ENCODE peak calls at places on chromosome 16, in six cellular contexts. One of them, this sample, is unnamed. For H3K36me3 and H3K9me3, the result is how much of the 10 kb centered on the place peaks cover.

GRCh38 chr16:49116873-49117272 is 164.8 kb downstream of the CBLN1 start:
- DNase-seq in CD4-positive, CD25-positive, alpha-beta regulatory T cell: no peak
- DNase-seq in effector memory CD4-positive, alpha-beta T cell: no peak
- DNase-seq in ovary: no peak
- DNase-seq in sigmoid colon: no peak
- DNase-seq in MM.1S: no peak
- DNase-seq in this sample: no peak

GRCh38 chr16:55711959-55712876 is 56.4 kb downstream of the SLC6A2 start:
- DNase-seq in CD4-positive, CD25-positive, alpha-beta regulatory T cell: peak
- DNase-seq in effector memory CD4-positive, alpha-beta T cell: peak
- DNase-seq in ovary: peak
- DNase-seq in sigmoid colon: peak
- DNase-seq in MM.1S: peak
- DNase-seq in this sample: peak

GRCh38 chr16:83666449-83666848 is 141.3 kb upstream of the HSBP1 start:
- DNase-seq in CD4-positive, CD25-positive, alpha-beta regulatory T cell: no peak
- DNase-seq in effector memory CD4-positive, alpha-beta T cell: no peak
- DNase-seq in ovary: no peak
- DNase-seq in sigmoid colon: no peak
- DNase-seq in MM.1S: no peak
- DNase-seq in this sample: no peak

GRCh38 chr16:27097671-27098275 is 31.0 kb downstream of the C16orf82 start:
- DNase-seq in CD4-positive, CD25-positive, alpha-beta regulatory T cell: no peak
- DNase-seq in effector memory CD4-positive, alpha-beta T cell: no peak
- DNase-seq in ovary: no peak
- DNase-seq in sigmoid colon: no peak
- DNase-seq in MM.1S: no peak
- DNase-seq in this sample: no peak

GRCh38 chr16:68452176-68452575 is 3.9 kb upstream of the SMPD3 start:
- DNase-seq in CD4-positive, CD25-positive, alpha-beta regulatory T cell: no peak
- DNase-seq in effector memory CD4-positive, alpha-beta T cell: no peak
- DNase-seq in ovary: no peak
- DNase-seq in sigmoid colon: no peak
- DNase-seq in MM.1S: no peak
- DNase-seq in this sample: no peak

GRCh38 chr16:69131167-69131748 is 1.1 kb downstream of the CHTF8 start:
- DNase-seq in CD4-positive, CD25-positive, alpha-beta regulatory T cell: no peak
- DNase-seq in effector memory CD4-positive, alpha-beta T cell: no peak
- DNase-seq in ovary: no peak
- DNase-seq in sigmoid colon: no peak
- DNase-seq in MM.1S: no peak
- DNase-seq in this sample: no peak

GRCh38 chr16:88570691-88571092 is 489 bp downstream of the ZC3H18 start:
- DNase-seq in CD4-positive, CD25-positive, alpha-beta regulatory T cell: peak
- DNase-seq in effector memory CD4-positive, alpha-beta T cell: peak
- DNase-seq in ovary: no peak
- DNase-seq in sigmoid colon: no peak
- DNase-seq in MM.1S: peak
- DNase-seq in this sample: no peak

GRCh38 chr16:50742521-50743150 is 750 bp downstream of the CYLD start:
- DNase-seq in CD4-positive, CD25-positive, alpha-beta regulatory T cell: peak
- DNase-seq in effector memory CD4-positive, alpha-beta T cell: peak
- DNase-seq in ovary: peak
- DNase-seq in sigmoid colon: no peak
- DNase-seq in MM.1S: peak
- DNase-seq in this sample: peak

GRCh38 chr16:11109551-11109950 is 146.5 kb downstream of the SOCS1 start:
- DNase-seq in CD4-positive, CD25-positive, alpha-beta regulatory T cell: no peak
- DNase-seq in effector memory CD4-positive, alpha-beta T cell: no peak
- DNase-seq in ovary: no peak
- DNase-seq in sigmoid colon: no peak
- DNase-seq in MM.1S: no peak
- DNase-seq in this sample: no peak

GRCh38 chr16:56048425-56049100 is 142.7 kb upstream of the GNAO1 start:
- DNase-seq in CD4-positive, CD25-positive, alpha-beta regulatory T cell: no peak
- DNase-seq in effector memory CD4-positive, alpha-beta T cell: no peak
- DNase-seq in ovary: no peak
- DNase-seq in sigmoid colon: no peak
- DNase-seq in MM.1S: no peak
- DNase-seq in this sample: no peak

GRCh38 chr16:381788-382717 is at the start of gene PGAP6:
- DNase-seq in CD4-positive, CD25-positive, alpha-beta regulatory T cell: peak
- DNase-seq in effector memory CD4-positive, alpha-beta T cell: peak
- DNase-seq in ovary: peak
- DNase-seq in sigmoid colon: peak
- DNase-seq in MM.1S: peak
- DNase-seq in this sample: peak

GRCh38 chr16:87006789-87007745 is 310.1 kb downstream of the C16orf95 start:
- DNase-seq in CD4-positive, CD25-positive, alpha-beta regulatory T cell: no peak
- DNase-seq in effector memory CD4-positive, alpha-beta T cell: no peak
- DNase-seq in ovary: no peak
- DNase-seq in sigmoid colon: peak
- DNase-seq in MM.1S: no peak
- DNase-seq in this sample: no peak

GRCh38 chr16:88415381-88416323 is 32.9 kb downstream of the ZNF469 start:
- DNase-seq in CD4-positive, CD25-positive, alpha-beta regulatory T cell: no peak
- DNase-seq in effector memory CD4-positive, alpha-beta T cell: no peak
- DNase-seq in ovary: no peak
- DNase-seq in sigmoid colon: no peak
- DNase-seq in MM.1S: no peak
- DNase-seq in this sample: no peak

GRCh38 chr16:73142069-73142880 is 94.3 kb upstream of the ZFHX3 start:
- DNase-seq in CD4-positive, CD25-positive, alpha-beta regulatory T cell: no peak
- DNase-seq in effector memory CD4-positive, alpha-beta T cell: no peak
- DNase-seq in ovary: no peak
- DNase-seq in sigmoid colon: no peak
- DNase-seq in MM.1S: no peak
- DNase-seq in this sample: no peak

GRCh38 chr16:67546091-67546501 is 16.2 kb upstream of the CTCF start:
- DNase-seq in CD4-positive, CD25-positive, alpha-beta regulatory T cell: no peak
- DNase-seq in effector memory CD4-positive, alpha-beta T cell: no peak
- DNase-seq in ovary: no peak
- DNase-seq in sigmoid colon: no peak
- DNase-seq in MM.1S: no peak
- DNase-seq in this sample: no peak

GRCh38 chr16:64865037-64865696 is 256.7 kb downstream of the CDH11 start:
- DNase-seq in CD4-positive, CD25-positive, alpha-beta regulatory T cell: no peak
- DNase-seq in effector memory CD4-positive, alpha-beta T cell: no peak
- DNase-seq in ovary: no peak
- DNase-seq in sigmoid colon: no peak
- DNase-seq in MM.1S: no peak
- DNase-seq in this sample: no peak

GRCh38 chr16:84832488-84833141 is 12.8 kb downstream of the CRISPLD2 start:
- DNase-seq in CD4-positive, CD25-positive, alpha-beta regulatory T cell: no peak
- DNase-seq in effector memory CD4-positive, alpha-beta T cell: no peak
- DNase-seq in ovary: peak
- DNase-seq in sigmoid colon: peak
- DNase-seq in MM.1S: no peak
- DNase-seq in this sample: no peak

GRCh38 chr16:54493076-54493475 is 206.5 kb upstream of the IRX3 start:
- DNase-seq in CD4-positive, CD25-positive, alpha-beta regulatory T cell: no peak
- DNase-seq in effector memory CD4-positive, alpha-beta T cell: no peak
- DNase-seq in ovary: no peak
- DNase-seq in sigmoid colon: no peak
- DNase-seq in MM.1S: no peak
- DNase-seq in this sample: no peak

GRCh38 chr16:85420501-85421337 is 192.4 kb upstream of the GSE1 start:
- DNase-seq in CD4-positive, CD25-positive, alpha-beta regulatory T cell: peak
- DNase-seq in effector memory CD4-positive, alpha-beta T cell: peak
- DNase-seq in ovary: peak
- DNase-seq in sigmoid colon: peak
- DNase-seq in MM.1S: peak
- DNase-seq in this sample: peak

GRCh38 chr16:50444546-50444945 is 75.8 kb upstream of the BRD7 start:
- DNase-seq in CD4-positive, CD25-positive, alpha-beta regulatory T cell: no peak
- DNase-seq in effector memory CD4-positive, alpha-beta T cell: no peak
- DNase-seq in ovary: no peak
- DNase-seq in sigmoid colon: no peak
- DNase-seq in MM.1S: no peak
- DNase-seq in this sample: no peak

GRCh38 chr16:50457423-50457822 is 88.6 kb upstream of the BRD7 start:
- DNase-seq in CD4-positive, CD25-positive, alpha-beta regulatory T cell: peak
- DNase-seq in effector memory CD4-positive, alpha-beta T cell: no peak
- DNase-seq in ovary: no peak
- DNase-seq in sigmoid colon: peak
- DNase-seq in MM.1S: no peak
- DNase-seq in this sample: no peak

GRCh38 chr16:57276596-57276995 is 7.9 kb downstream of the PLLP start:
- DNase-seq in CD4-positive, CD25-positive, alpha-beta regulatory T cell: no peak
- DNase-seq in effector memory CD4-positive, alpha-beta T cell: no peak
- DNase-seq in ovary: no peak
- DNase-seq in sigmoid colon: peak
- DNase-seq in MM.1S: no peak
- DNase-seq in this sample: no peak

GRCh38 chr16:24986512-24987303 is 28.5 kb downstream of the ARHGAP17 start:
- DNase-seq in CD4-positive, CD25-positive, alpha-beta regulatory T cell: peak
- DNase-seq in effector memory CD4-positive, alpha-beta T cell: no peak
- DNase-seq in ovary: peak
- DNase-seq in sigmoid colon: peak
- DNase-seq in MM.1S: no peak
- DNase-seq in this sample: no peak

DNA sequence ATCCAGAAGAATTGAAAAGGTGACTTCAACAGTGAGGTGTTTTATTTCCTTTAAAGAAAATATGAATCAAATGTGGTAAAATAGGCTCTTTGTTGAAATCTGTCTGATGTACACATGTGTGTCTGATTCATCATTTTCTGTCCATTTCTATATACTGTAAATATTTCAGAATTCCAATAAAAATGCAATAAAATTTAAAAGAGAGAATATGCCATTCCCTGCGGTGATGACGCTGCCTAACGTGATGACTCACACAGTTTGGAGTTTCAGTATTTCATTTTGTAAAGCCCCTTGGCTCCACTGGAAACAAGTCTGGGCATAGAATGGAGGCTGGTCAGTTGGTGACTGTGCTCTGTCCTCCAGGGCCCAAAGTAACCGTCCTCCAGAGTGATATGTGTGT is 482.5 kb upstream of the CDH5 start:
- DNase-seq in CD4-positive, CD25-positive, alpha-beta regulatory T cell: no peak
- DNase-seq in effector memory CD4-positive, alpha-beta T cell: no peak
- DNase-seq in ovary: no peak
- DNase-seq in sigmoid colon: no peak
- DNase-seq in MM.1S: no peak
- DNase-seq in this sample: no peak
- H3K27ac ChIP-seq in CD4-positive, CD25-positive, alpha-beta regulatory T cell: no peak
- H3K27ac ChIP-seq in effector memory CD4-positive, alpha-beta T cell: no peak
- H3K27ac ChIP-seq in ovary: no peak
- H3K27ac ChIP-seq in sigmoid colon: no peak
- H3K27ac ChIP-seq in MM.1S: no peak
- H3K27ac ChIP-seq in this sample: no peak

GRCh38 chr16:2079311-2079800 is 31.6 kb downstream of the TSC2 start:
- DNase-seq in CD4-positive, CD25-positive, alpha-beta regulatory T cell: no peak
- DNase-seq in effector memory CD4-positive, alpha-beta T cell: no peak
- DNase-seq in ovary: no peak
- DNase-seq in sigmoid colon: no peak
- DNase-seq in MM.1S: no peak
- DNase-seq in this sample: no peak
- H3K36me3 ChIP-seq in CD4-positive, CD25-positive, alpha-beta regulatory T cell: under half
- H3K36me3 ChIP-seq in effector memory CD4-positive, alpha-beta T cell: half or more
- H3K36me3 ChIP-seq in ovary: under half
- H3K36me3 ChIP-seq in sigmoid colon: half or more
- H3K36me3 ChIP-seq in MM.1S: under half
- H3K36me3 ChIP-seq in this sample: under half

DNA sequence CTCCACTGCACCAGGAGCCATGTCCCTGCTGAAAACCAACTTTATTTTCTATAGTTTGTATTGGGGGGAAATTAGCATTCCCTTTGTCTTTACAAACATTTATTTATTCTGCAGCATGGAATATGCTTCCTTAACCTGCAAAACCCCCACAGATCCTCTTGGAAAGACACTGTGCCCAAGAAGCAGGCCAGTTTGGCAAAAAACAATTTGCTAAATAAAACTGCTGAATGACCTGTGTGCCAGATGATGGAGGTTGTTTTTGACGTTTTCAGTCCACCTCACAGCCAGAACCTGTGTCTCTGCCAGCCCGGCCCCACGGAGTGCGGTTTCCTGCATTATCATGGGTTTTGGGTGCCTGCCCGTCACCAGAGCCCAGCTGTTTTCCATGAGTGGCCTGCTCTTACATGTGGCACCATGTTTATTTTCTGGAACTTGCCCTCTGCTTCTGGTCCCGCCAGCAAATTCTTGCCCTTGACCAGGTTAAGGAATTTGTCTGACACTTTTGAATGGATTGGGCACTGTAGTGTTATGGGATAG is 26.4 kb downstream of the ORC6 start:
- DNase-seq in CD4-positive, CD25-positive, alpha-beta regulatory T cell: no peak
- DNase-seq in effector memory CD4-positive, alpha-beta T cell: no peak
- DNase-seq in ovary: no peak
- DNase-seq in sigmoid colon: no peak
- DNase-seq in MM.1S: no peak
- DNase-seq in this sample: no peak
- H3K9me3 ChIP-seq in CD4-positive, CD25-positive, alpha-beta regulatory T cell: under half
- H3K9me3 ChIP-seq in effector memory CD4-positive, alpha-beta T cell: under half
- H3K9me3 ChIP-seq in ovary: under half
- H3K9me3 ChIP-seq in sigmoid colon: under half
- H3K9me3 ChIP-seq in MM.1S: under half
- H3K9me3 ChIP-seq in this sample: under half

GRCh38 chr16:89697161-89697615 is 4.3 kb downstream of the SPATA2L start:
- DNase-seq in CD4-positive, CD25-positive, alpha-beta regulatory T cell: no peak
- DNase-seq in effector memory CD4-positive, alpha-beta T cell: no peak
- DNase-seq in ovary: peak
- DNase-seq in sigmoid colon: no peak
- DNase-seq in MM.1S: no peak
- DNase-seq in this sample: no peak

GRCh38 chr16:89695086-89695874 is 6.2 kb downstream of the SPATA2L start:
- DNase-seq in CD4-positive, CD25-positive, alpha-beta regulatory T cell: no peak
- DNase-seq in effector memory CD4-positive, alpha-beta T cell: no peak
- DNase-seq in ovary: no peak
- DNase-seq in sigmoid colon: no peak
- DNase-seq in MM.1S: no peak
- DNase-seq in this sample: no peak

GRCh38 chr16:89697616-89698331 is 3.7 kb downstream of the SPATA2L start:
- DNase-seq in CD4-positive, CD25-positive, alpha-beta regulatory T cell: no peak
- DNase-seq in effector memory CD4-positive, alpha-beta T cell: no peak
- DNase-seq in ovary: peak
- DNase-seq in sigmoid colon: no peak
- DNase-seq in MM.1S: no peak
- DNase-seq in this sample: no peak

GRCh38 chr16:89695875-89696597 is 5.5 kb downstream of the SPATA2L start:
- DNase-seq in CD4-positive, CD25-positive, alpha-beta regulatory T cell: no peak
- DNase-seq in effector memory CD4-positive, alpha-beta T cell: no peak
- DNase-seq in ovary: peak
- DNase-seq in sigmoid colon: no peak
- DNase-seq in MM.1S: no peak
- DNase-seq in this sample: no peak

DNA sequence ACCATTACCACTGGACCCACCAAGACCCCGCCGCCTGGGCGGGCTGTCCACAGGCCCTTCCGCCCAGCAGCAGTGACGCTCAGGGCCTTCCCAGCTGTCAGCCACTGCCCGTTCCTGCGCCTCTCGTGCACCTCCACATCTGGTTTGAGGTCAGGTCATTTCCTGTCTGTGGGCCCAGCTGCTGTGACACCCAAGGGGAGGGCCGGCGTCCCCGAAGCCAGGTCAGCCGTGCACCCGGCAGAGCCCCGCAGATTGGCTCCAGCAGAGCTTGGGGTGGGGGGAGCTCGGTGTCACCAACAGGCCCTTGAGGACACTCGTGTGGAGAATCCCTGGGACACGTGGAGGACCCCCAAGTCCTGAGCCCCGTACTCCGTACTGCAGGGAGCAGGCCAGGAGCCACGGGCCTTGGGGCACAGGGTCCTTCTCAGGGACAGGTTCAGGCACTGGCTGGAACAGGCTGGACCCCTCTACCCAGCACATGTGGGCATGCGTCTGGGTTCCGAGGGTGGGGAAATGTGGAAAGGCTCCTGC is 4.8 kb downstream of the SPATA2L start:
- DNase-seq in CD4-positive, CD25-positive, alpha-beta regulatory T cell: peak
- DNase-seq in effector memory CD4-positive, alpha-beta T cell: peak
- DNase-seq in ovary: peak
- DNase-seq in sigmoid colon: no peak
- DNase-seq in MM.1S: peak
- DNase-seq in this sample: no peak
- H3K27ac ChIP-seq in CD4-positive, CD25-positive, alpha-beta regulatory T cell: no peak
- H3K27ac ChIP-seq in effector memory CD4-positive, alpha-beta T cell: peak
- H3K27ac ChIP-seq in ovary: no peak
- H3K27ac ChIP-seq in sigmoid colon: no peak
- H3K27ac ChIP-seq in MM.1S: no peak
- H3K27ac ChIP-seq in this sample: no peak

This sample was measured in naive thymus-derived CD4-positive, alpha-beta T cell.